ENCODE peak calls at places on chromosomes 16 and 17, in eight cellular contexts. G, C, A, Z, M, I, B and U are unnamed samples.
A peak's percentile ranks its signal among the peaks of the same experiment; 100 is the strongest.

GRCh38 chr16:20901441-20902112 is 1.0 kb downstream of the LYRM1 start:
- DNase-seq in G (no peak), C (no peak), A (peak; percentile 75), Z (no peak), M (peak; percentile 65), I (peak; percentile 67), B (no peak), U (no peak)

GRCh38 chr17:64630309-64631223 is 31.5 kb downstream of the SMURF2 start:
- DNase-seq in G (no peak), C (no peak), A (no peak), Z (no peak), M (no peak), I (no peak), B (no peak), U (no peak)

GRCh38 chr16:75241955-75242354 is 9.5 kb downstream of the BCAR1 start:
- DNase-seq in G (no peak), C (no peak), A (no peak), Z (no peak), M (no peak), I (no peak), B (no peak), U (no peak)

GRCh38 chr16:57194512-57194911 is 8.4 kb downstream of the RSPRY1 start:
- DNase-seq in G (peak; percentile 84), C (no peak), A (no peak), Z (peak; percentile 80), M (no peak), I (no peak), B (no peak), U (no peak)

GRCh38 chr16:67833035-67833417 is 9.1 kb upstream of the THAP11 start:
- DNase-seq in G (peak; percentile 28), C (no peak), A (peak; percentile 55), Z (no peak), M (peak; percentile 28), I (no peak), B (no peak), U (no peak)

GRCh38 chr16:2033057-2033911 is 6.6 kb downstream of the NHERF2 start:
- DNase-seq in G (no peak), C (no peak), A (peak; percentile 68), Z (peak; percentile 61), M (no peak), I (peak; percentile 68), B (no peak), U (no peak)

GRCh38 chr17:74737299-74738050 is 419 bp downstream of the RAB37 start:
- DNase-seq in G (no peak), C (no peak), A (peak; percentile 95), Z (no peak), M (no peak), I (no peak), B (no peak), U (no peak)

GRCh38 chr17:77120866-77121265 is 19.9 kb upstream of the SEC14L1 start:
- DNase-seq in G (no peak), C (no peak), A (no peak), Z (no peak), M (no peak), I (no peak), B (no peak), U (no peak)

GRCh38 chr17:32487460-32488176 is 825 bp downstream of the CDK5R1 start:
- DNase-seq in G (no peak), C (no peak), A (peak; percentile 80), Z (no peak), M (no peak), I (no peak), B (no peak), U (no peak)

GRCh38 chr16:17233301-17234002 is 237.3 kb downstream of the XYLT1 start:
- DNase-seq in G (no peak), C (no peak), A (no peak), Z (no peak), M (no peak), I (no peak), B (no peak), U (no peak)

GRCh38 chr17:42853597-42853967 is 2.6 kb downstream of the AOC3 start:
- DNase-seq in G (no peak), C (no peak), A (no peak), Z (no peak), M (no peak), I (no peak), B (no peak), U (no peak)

GRCh38 chr16:583470-583814 is 6.4 kb upstream of the RAB40C start:
- DNase-seq in G (no peak), C (no peak), A (peak; percentile 79), Z (no peak), M (no peak), I (no peak), B (no peak), U (no peak)

GRCh38 chr17:3918372-3919122 is 2.3 kb upstream of the P2RX1 start:
- DNase-seq in G (no peak), C (no peak), A (no peak), Z (no peak), M (no peak), I (no peak), B (no peak), U (no peak)

GRCh38 chr16:29232811-29233704 is 173.5 kb downstream of the NPIPB11 start:
- DNase-seq in G (no peak), C (no peak), A (no peak), Z (no peak), M (no peak), I (no peak), B (no peak), U (no peak)

GRCh38 chr16:86998196-86999001 is 318.8 kb downstream of the C16orf95 start:
- DNase-seq in G (no peak), C (no peak), A (no peak), Z (no peak), M (no peak), I (no peak), B (no peak), U (no peak)

GRCh38 chr17:80395402-80396151 is 19.4 kb upstream of the ENDOV start:
- DNase-seq in G (no peak), C (no peak), A (peak; percentile 79), Z (no peak), M (no peak), I (peak; percentile 13), B (no peak), U (no peak)

GRCh38 chr17:45270828-45271418 is 9.0 kb upstream of the SPATA32 start:
- DNase-seq in G (no peak), C (peak; percentile 33), A (peak; percentile 94), Z (no peak), M (no peak), I (no peak), B (peak; percentile 49), U (peak; percentile 42)

GRCh38 chr17:47654991-47655390 is 5.3 kb downstream of the KPNB1 start:
- DNase-seq in G (no peak), C (no peak), A (no peak), Z (no peak), M (no peak), I (no peak), B (no peak), U (no peak)

GRCh38 chr17:40319651-40320550 is 10.9 kb downstream of the RARA start:
- DNase-seq in G (no peak), C (peak; percentile 71), A (no peak), Z (no peak), M (peak; percentile 66), I (peak; percentile 62), B (peak; percentile 64), U (peak; percentile 79)

GRCh38 chr16:2198283-2198682 is 1.9 kb upstream of the CASKIN1 start:
- DNase-seq in G (no peak), C (no peak), A (no peak), Z (no peak), M (no peak), I (no peak), B (no peak), U (no peak)

GRCh38 chr16:72560617-72561016 is 388.7 kb upstream of the PMFBP1 start:
- DNase-seq in G (no peak), C (no peak), A (no peak), Z (no peak), M (no peak), I (no peak), B (no peak), U (no peak)

GRCh38 chr16:72066747-72067146 is 3.7 kb downstream of the HPR start:
- DNase-seq in G (peak; percentile 56), C (no peak), A (no peak), Z (peak; percentile 23), M (no peak), I (no peak), B (no peak), U (no peak)

GRCh38 chr16:89350701-89351380 is 133.3 kb downstream of the ZNF778 start:
- DNase-seq in G (no peak), C (no peak), A (no peak), Z (no peak), M (no peak), I (no peak), B (no peak), U (no peak)

GRCh38 chr16:65574311-65574966 is 452.6 kb upstream of the CDH11 start:
- DNase-seq in G (no peak), C (no peak), A (no peak), Z (no peak), M (no peak), I (no peak), B (no peak), U (no peak)

GRCh38 chr17:33674685-33675084 is 381.6 kb upstream of the ASIC2 start:
- DNase-seq in G (peak; percentile 22), C (peak; percentile 12), A (peak; percentile 96), Z (peak; percentile 40), M (peak; percentile 50), I (peak; percentile 54), B (peak; percentile 18), U (peak; percentile 9)

GRCh38 chr17:82077617-82078358 is 12.2 kb upstream of the DUS1L start:
- DNase-seq in G (no peak), C (no peak), A (peak; percentile 84), Z (no peak), M (no peak), I (no peak), B (no peak), U (no peak)

GRCh38 chr16:11297492-11298142 is 16.5 kb upstream of the PRM1 start:
- DNase-seq in G (peak; percentile 40), C (peak; percentile 54), A (peak; percentile 82), Z (no peak), M (peak; percentile 66), I (peak; percentile 68), B (peak; percentile 31), U (peak; percentile 51)

GRCh38 chr17:5580367-5580766 is 3.9 kb downstream of the NLRP1 start:
- DNase-seq in G (no peak), C (no peak), A (no peak), Z (no peak), M (no peak), I (no peak), B (no peak), U (no peak)

GRCh38 chr16:83533193-83533592 is 274.6 kb upstream of the HSBP1 start:
- DNase-seq in G (no peak), C (no peak), A (no peak), Z (peak; percentile 68), M (no peak), I (no peak), B (no peak), U (no peak)

GRCh38 chr17:48068491-48068961 is 20.4 kb downstream of the NFE2L1 start:
- DNase-seq in G (no peak), C (no peak), A (peak; percentile 88), Z (no peak), M (no peak), I (no peak), B (no peak), U (no peak)

GRCh38 chr17:58710948-58711552 is 18.6 kb downstream of the RAD51C start:
- DNase-seq in G (peak; percentile 32), C (peak; percentile 14), A (peak; percentile 77), Z (peak; percentile 61), M (peak; percentile 42), I (no peak), B (no peak), U (no peak)

GRCh38 chr16:4994719-4995434 is 36.7 kb downstream of the SEC14L5 start:
- DNase-seq in G (no peak), C (no peak), A (no peak), Z (no peak), M (no peak), I (no peak), B (no peak), U (no peak)

GRCh38 chr16:793414-793813 is 5.0 kb downstream of the CHTF18 start:
- DNase-seq in G (no peak), C (no peak), A (no peak), Z (no peak), M (no peak), I (no peak), B (no peak), U (no peak)

GRCh38 chr16:28623172-28623711 is 13.4 kb upstream of the SULT1A1 start:
- DNase-seq in G (no peak), C (peak; percentile 44), A (peak; percentile 32), Z (no peak), M (peak; percentile 80), I (no peak), B (peak; percentile 58), U (peak; percentile 21)